ENCODE peak calls at places on chromosomes 11 and 22, in nine cellular contexts. K is GDM1; X is CD4-positive, CD25-positive, alpha-beta regulatory T cell; P is GM13976; Z is COR-L47; E is progenitor cell of endocrine pancreas; U is posterior cingulate gyrus; O is A673; V is epithelial cell of esophagus. B is an unnamed sample.

GRCh38 chr11:67273260-67273990 is 7.2 kb downstream of the GRK2 start:
- DNase-seq in K (no peak), X (no peak), P (no peak), Z (no peak), E (no peak), U (peak), O (peak), V (no peak), B (no peak)

GRCh38 chr11:65912840-65913239 is 6.0 kb downstream of the C11orf68 start:
- DNase-seq in K (no peak), X (no peak), P (no peak), Z (no peak), E (no peak), U (no peak), O (no peak), V (peak), B (peak)

GRCh38 chr22:19645391-19645790 is 68.9 kb upstream of the SEPTIN5 start:
- DNase-seq in K (no peak), X (no peak), P (no peak), Z (no peak), E (no peak), U (peak), O (no peak), V (no peak), B (no peak)

GRCh38 chr11:102036757-102037156 is 10.5 kb upstream of the CFAP300 start:
- DNase-seq in K (no peak), X (no peak), P (no peak), Z (no peak), E (no peak), U (no peak), O (no peak), V (no peak), B (no peak)

GRCh38 chr11:6397636-6398035 is 7.4 kb downstream of the SMPD1 start:
- DNase-seq in K (no peak), X (no peak), P (no peak), Z (no peak), E (no peak), U (no peak), O (no peak), V (peak), B (no peak)

GRCh38 chr11:15665368-15665871 is 550.7 kb downstream of the INSC start:
- DNase-seq in K (no peak), X (no peak), P (no peak), Z (no peak), E (no peak), U (no peak), O (no peak), V (no peak), B (peak)

GRCh38 chr22:31621507-31622160 is 40.4 kb downstream of the PISD start:
- DNase-seq in K (no peak), X (no peak), P (no peak), Z (no peak), E (no peak), U (no peak), O (no peak), V (no peak), B (no peak)

GRCh38 chr11:112229746-112230433 is 3.7 kb downstream of the PTS start:
- DNase-seq in K (no peak), X (no peak), P (no peak), Z (no peak), E (no peak), U (no peak), O (no peak), V (no peak), B (no peak)

GRCh38 chr11:88104408-88104807 is 70.8 kb downstream of the RAB38 start:
- DNase-seq in K (no peak), X (no peak), P (no peak), Z (no peak), E (no peak), U (no peak), O (no peak), V (peak), B (peak)

GRCh38 chr11:47928426-47928825 is 51.9 kb upstream of the PTPRJ start:
- DNase-seq in K (peak), X (no peak), P (no peak), Z (no peak), E (no peak), U (no peak), O (no peak), V (no peak), B (no peak)

GRCh38 chr22:29700206-29700948 is 19.4 kb upstream of the CABP7 start:
- DNase-seq in K (no peak), X (no peak), P (no peak), Z (no peak), E (no peak), U (no peak), O (peak), V (no peak), B (no peak)

GRCh38 chr11:821513-822371 is 3.0 kb downstream of the PNPLA2 start:
- DNase-seq in K (no peak), X (no peak), P (no peak), Z (no peak), E (no peak), U (no peak), O (no peak), V (no peak), B (no peak)

GRCh38 chr22:49715450-49715849 is 112.2 kb downstream of the BRD1 start:
- DNase-seq in K (no peak), X (no peak), P (no peak), Z (no peak), E (no peak), U (no peak), O (no peak), V (no peak), B (no peak)

GRCh38 chr11:123054301-123055065 is 7.5 kb downstream of the HSPA8 start:
- DNase-seq in K (peak), X (peak), P (peak), Z (peak), E (no peak), U (no peak), O (peak), V (peak), B (peak)

GRCh38 chr11:107468596-107468995 is 11.0 kb upstream of the CWF19L2 start:
- DNase-seq in K (no peak), X (no peak), P (no peak), Z (no peak), E (no peak), U (no peak), O (peak), V (peak), B (peak)

GRCh38 chr22:33513388-33514336 is 406.6 kb downstream of the LARGE1 start:
- DNase-seq in K (no peak), X (no peak), P (no peak), Z (no peak), E (no peak), U (no peak), O (no peak), V (no peak), B (no peak)

GRCh38 chr11:82757660-82758301 is 24.1 kb upstream of the FAM181B start:
- DNase-seq in K (no peak), X (no peak), P (no peak), Z (no peak), E (no peak), U (no peak), O (no peak), V (no peak), B (no peak)

GRCh38 chr22:40668611-40669390 is 10.5 kb upstream of the MCHR1 start:
- DNase-seq in K (no peak), X (peak), P (no peak), Z (no peak), E (no peak), U (no peak), O (no peak), V (peak), B (peak)

GRCh38 chr11:43543313-43543712 is 137.2 kb upstream of the HSD17B12 start:
- DNase-seq in K (no peak), X (no peak), P (no peak), Z (no peak), E (no peak), U (no peak), O (no peak), V (peak), B (peak)

GRCh38 chr11:116326146-116326545 is 446.6 kb downstream of the BUD13 start:
- DNase-seq in K (no peak), X (no peak), P (no peak), Z (no peak), E (no peak), U (no peak), O (no peak), V (no peak), B (no peak)

GRCh38 chr11:13297917-13298356 is 20.3 kb downstream of the BMAL1 start:
- DNase-seq in K (no peak), X (peak), P (no peak), Z (no peak), E (no peak), U (no peak), O (no peak), V (peak), B (no peak)

GRCh38 chr11:132717824-132718223 is 814.5 kb downstream of the OPCML start:
- DNase-seq in K (no peak), X (no peak), P (no peak), Z (no peak), E (no peak), U (no peak), O (no peak), V (no peak), B (no peak)

GRCh38 chr22:49408102-49408836 is 419.4 kb downstream of the BRD1 start:
- DNase-seq in K (no peak), X (no peak), P (no peak), Z (no peak), E (no peak), U (no peak), O (no peak), V (no peak), B (no peak)

GRCh38 chr22:46748948-46749681 is 11.1 kb upstream of the CERK start:
- DNase-seq in K (peak), X (peak), P (no peak), Z (no peak), E (no peak), U (peak), O (no peak), V (peak), B (no peak)

GRCh38 chr11:2122222-2122906 is 16.8 kb downstream of the IGF2 start:
- DNase-seq in K (no peak), X (no peak), P (no peak), Z (no peak), E (peak), U (peak), O (no peak), V (no peak), B (peak)

GRCh38 chr22:35961480-35961902 is 67.1 kb downstream of the RBFOX2 start:
- DNase-seq in K (no peak), X (no peak), P (no peak), Z (peak), E (no peak), U (peak), O (peak), V (peak), B (no peak)

GRCh38 chr22:28902490-28902889 is 19.1 kb downstream of the ZNRF3 start:
- DNase-seq in K (no peak), X (no peak), P (no peak), Z (no peak), E (no peak), U (no peak), O (no peak), V (no peak), B (no peak)

GRCh38 chr22:21020802-21021429 is 6.0 kb downstream of the P2RX6 start:
- DNase-seq in K (no peak), X (peak), P (peak), Z (peak), E (no peak), U (no peak), O (no peak), V (peak), B (no peak)